ENCODE peak calls at places on chromosome 12, in six cellular contexts. One of them, this sample, is unnamed.

GRCh38 chr12:52751795-52752194 is 25.4 kb downstream of the KRT76 start:
- DNase-seq in upper lobe of right lung: no peak
- DNase-seq in AML-193: no peak
- DNase-seq in HEK293T: no peak
- DNase-seq in Right ventricle myocardium inferior: no peak
- DNase-seq in neural crest cell: no peak
- DNase-seq in this sample: no peak

GRCh38 chr12:113296557-113297213 is 38.2 kb downstream of the SLC8B1 start:
- DNase-seq in Right ventricle myocardium inferior: no peak
- DNase-seq in AML-193: no peak
- DNase-seq in HEK293T: no peak
- DNase-seq in upper lobe of right lung: no peak
- DNase-seq in neural crest cell: no peak
- DNase-seq in this sample: no peak

GRCh38 chr12:120692524-120693033 is 5.6 kb downstream of the MLEC start:
- DNase-seq in upper lobe of right lung: no peak
- DNase-seq in neural crest cell: no peak
- DNase-seq in AML-193: no peak
- DNase-seq in Right ventricle myocardium inferior: no peak
- DNase-seq in HEK293T: no peak
- DNase-seq in this sample: no peak

GRCh38 chr12:8076357-8076756 is 5.7 kb upstream of the NECAP1 start:
- DNase-seq in upper lobe of right lung: no peak
- DNase-seq in AML-193: no peak
- DNase-seq in Right ventricle myocardium inferior: no peak
- DNase-seq in neural crest cell: no peak
- DNase-seq in HEK293T: no peak
- DNase-seq in this sample: no peak

GRCh38 chr12:9702239-9702638 is 30.7 kb downstream of the CLECL1 start:
- DNase-seq in Right ventricle myocardium inferior: no peak
- DNase-seq in HEK293T: no peak
- DNase-seq in neural crest cell: no peak
- DNase-seq in AML-193: no peak
- DNase-seq in upper lobe of right lung: no peak
- DNase-seq in this sample: no peak

GRCh38 chr12:28870839-28871440 is 278.1 kb upstream of the FAR2 start:
- DNase-seq in Right ventricle myocardium inferior: no peak
- DNase-seq in HEK293T: no peak
- DNase-seq in upper lobe of right lung: no peak
- DNase-seq in AML-193: peak; percentile 72
- DNase-seq in neural crest cell: no peak
- DNase-seq in this sample: no peak

GRCh38 chr12:74317078-74317581 is 220.5 kb upstream of the ATXN7L3B start:
- DNase-seq in Right ventricle myocardium inferior: no peak
- DNase-seq in neural crest cell: no peak
- DNase-seq in upper lobe of right lung: no peak
- DNase-seq in HEK293T: peak; percentile 35
- DNase-seq in AML-193: no peak
- DNase-seq in this sample: peak; percentile 24

GRCh38 chr12:124520896-124521295 is 46.5 kb downstream of the NCOR2 start:
- DNase-seq in Right ventricle myocardium inferior: peak; percentile 46
- DNase-seq in HEK293T: no peak
- DNase-seq in neural crest cell: no peak
- DNase-seq in AML-193: no peak
- DNase-seq in upper lobe of right lung: no peak
- DNase-seq in this sample: no peak

GRCh38 chr12:111443586-111443985 is 37.9 kb downstream of the SH2B3 start:
- DNase-seq in Right ventricle myocardium inferior: no peak
- DNase-seq in AML-193: no peak
- DNase-seq in upper lobe of right lung: no peak
- DNase-seq in HEK293T: no peak
- DNase-seq in neural crest cell: no peak
- DNase-seq in this sample: no peak

GRCh38 chr12:104280111-104280510 is 23.4 kb upstream of the EID3 start:
- DNase-seq in AML-193: no peak
- DNase-seq in neural crest cell: no peak
- DNase-seq in HEK293T: no peak
- DNase-seq in upper lobe of right lung: no peak
- DNase-seq in Right ventricle myocardium inferior: no peak
- DNase-seq in this sample: no peak

GRCh38 chr12:110670161-110670701 is 18.7 kb downstream of the HVCN1 start:
- DNase-seq in AML-193: no peak
- DNase-seq in Right ventricle myocardium inferior: no peak
- DNase-seq in neural crest cell: no peak
- DNase-seq in HEK293T: no peak
- DNase-seq in upper lobe of right lung: no peak
- DNase-seq in this sample: no peak

GRCh38 chr12:33357181-33357580 is 82.4 kb downstream of the SYT10 start:
- DNase-seq in Right ventricle myocardium inferior: no peak
- DNase-seq in neural crest cell: no peak
- DNase-seq in upper lobe of right lung: no peak
- DNase-seq in HEK293T: no peak
- DNase-seq in AML-193: no peak
- DNase-seq in this sample: no peak

GRCh38 chr12:56197921-56198635 is 8.8 kb upstream of the SMARCC2 start:
- DNase-seq in HEK293T: no peak
- DNase-seq in upper lobe of right lung: no peak
- DNase-seq in neural crest cell: no peak
- DNase-seq in Right ventricle myocardium inferior: no peak
- DNase-seq in AML-193: no peak
- DNase-seq in this sample: no peak

GRCh38 chr12:9669534-9669933 is at the start of gene CLEC2D:
- DNase-seq in HEK293T: no peak
- DNase-seq in Right ventricle myocardium inferior: no peak
- DNase-seq in upper lobe of right lung: no peak
- DNase-seq in neural crest cell: no peak
- DNase-seq in AML-193: no peak
- DNase-seq in this sample: no peak

GRCh38 chr12:129393357-129393937 is 510.4 kb downstream of the TMEM132D start:
- DNase-seq in Right ventricle myocardium inferior: no peak
- DNase-seq in upper lobe of right lung: no peak
- DNase-seq in HEK293T: no peak
- DNase-seq in AML-193: no peak
- DNase-seq in neural crest cell: no peak
- DNase-seq in this sample: no peak

GRCh38 chr12:127125607-127126259 is 1141.2 kb upstream of the TMEM132C start:
- DNase-seq in neural crest cell: no peak
- DNase-seq in Right ventricle myocardium inferior: no peak
- DNase-seq in AML-193: no peak
- DNase-seq in upper lobe of right lung: no peak
- DNase-seq in HEK293T: no peak
- DNase-seq in this sample: peak; percentile 22

GRCh38 chr12:119592232-119592631 is 1.3 kb upstream of the TMEM233 start:
- DNase-seq in Right ventricle myocardium inferior: no peak
- DNase-seq in neural crest cell: no peak
- DNase-seq in upper lobe of right lung: no peak
- DNase-seq in HEK293T: no peak
- DNase-seq in AML-193: no peak
- DNase-seq in this sample: no peak

GRCh38 chr12:646303-647038 is 16.8 kb downstream of the NINJ2 start:
- DNase-seq in neural crest cell: no peak
- DNase-seq in Right ventricle myocardium inferior: peak; percentile 79
- DNase-seq in upper lobe of right lung: no peak
- DNase-seq in AML-193: no peak
- DNase-seq in HEK293T: no peak
- DNase-seq in this sample: no peak

GRCh38 chr12:132955094-132955932 is 793 bp downstream of the ZNF605 start:
- DNase-seq in neural crest cell: peak; percentile 20
- DNase-seq in AML-193: no peak
- DNase-seq in upper lobe of right lung: peak; percentile 72
- DNase-seq in HEK293T: peak; percentile 20
- DNase-seq in Right ventricle myocardium inferior: no peak
- DNase-seq in this sample: peak; percentile 82

GRCh38 chr12:102300824-102301461 is 103.3 kb upstream of the PMCH start:
- DNase-seq in Right ventricle myocardium inferior: no peak
- DNase-seq in upper lobe of right lung: no peak
- DNase-seq in AML-193: peak; percentile 71
- DNase-seq in HEK293T: peak; percentile 8
- DNase-seq in neural crest cell: no peak
- DNase-seq in this sample: peak; percentile 79

GRCh38 chr12:42587564-42588307 is 1.8 kb downstream of the PRICKLE1 start:
- DNase-seq in neural crest cell: no peak
- DNase-seq in AML-193: no peak
- DNase-seq in upper lobe of right lung: no peak
- DNase-seq in HEK293T: no peak
- DNase-seq in Right ventricle myocardium inferior: no peak
- DNase-seq in this sample: no peak

GRCh38 chr12:68159681-68160304 is at the start of gene IFNG:
- DNase-seq in neural crest cell: no peak
- DNase-seq in AML-193: no peak
- DNase-seq in Right ventricle myocardium inferior: no peak
- DNase-seq in upper lobe of right lung: no peak
- DNase-seq in HEK293T: no peak
- DNase-seq in this sample: no peak

GRCh38 chr12:12779529-12779928 is 5.9 kb upstream of the APOLD1 start:
- DNase-seq in AML-193: peak; percentile 29
- DNase-seq in neural crest cell: no peak
- DNase-seq in HEK293T: no peak
- DNase-seq in Right ventricle myocardium inferior: no peak
- DNase-seq in upper lobe of right lung: no peak
- DNase-seq in this sample: no peak

GRCh38 chr12:95623554-95624170 is 72.4 kb upstream of the USP44 start:
- DNase-seq in AML-193: peak; percentile 15
- DNase-seq in upper lobe of right lung: peak; percentile 89
- DNase-seq in HEK293T: peak; percentile 80
- DNase-seq in neural crest cell: peak; percentile 40
- DNase-seq in Right ventricle myocardium inferior: peak; percentile 76
- DNase-seq in this sample: peak; percentile 63

GRCh38 chr12:117857632-117858274 is 111.0 kb downstream of the KSR2 start:
- DNase-seq in Right ventricle myocardium inferior: no peak
- DNase-seq in AML-193: peak; percentile 36
- DNase-seq in neural crest cell: peak; percentile 53
- DNase-seq in HEK293T: peak; percentile 69
- DNase-seq in upper lobe of right lung: no peak
- DNase-seq in this sample: peak; percentile 55